ENCODE peak calls at places on chromosomes 2 and 18, in seven cellular contexts. W is GM20000; M is GM12891; U is H54; H is posterior cingulate gyrus; Y is stimulated activated naive CD8-positive, alpha-beta T cell treated with anti-CD3 and anti-CD28 coated beads, Interleukin-15, Interleukin-2, amounts not matched to agents 100 U/mL and 50 U/mL, for 24 hours; D is fibroblast of pulmonary artery. S is an unnamed sample.

GRCh38 chr2:181656450-181657261 is at the start of gene CERKL:
- DNase-seq in W (peak), M (peak), U (peak), H (peak), Y (peak), D (peak), S (no peak)

GRCh38 chr18:78892721-78893120 is 86.9 kb upstream of the SALL3 start:
- DNase-seq in W (no peak), M (no peak), U (no peak), H (no peak), Y (no peak), D (no peak), S (no peak)

GRCh38 chr2:98509542-98510321 is 65.1 kb downstream of the INPP4A start:
- DNase-seq in W (no peak), M (no peak), U (no peak), H (no peak), Y (no peak), D (no peak), S (no peak)

GRCh38 chr2:111246620-111247061 is 125.9 kb downstream of the BCL2L11 start:
- DNase-seq in W (no peak), M (no peak), U (no peak), H (no peak), Y (no peak), D (no peak), S (peak)

GRCh38 chr18:61496374-61496773 is 163.1 kb downstream of the CDH20 start:
- DNase-seq in W (no peak), M (no peak), U (no peak), H (no peak), Y (no peak), D (no peak), S (no peak)

GRCh38 chr2:206970589-206971375 is 31.5 kb downstream of the CPO start:
- DNase-seq in W (no peak), M (no peak), U (no peak), H (no peak), Y (no peak), D (no peak), S (no peak)

GRCh38 chr2:230496891-230497290 is 80.9 kb downstream of the SP100 start:
- DNase-seq in W (peak), M (no peak), U (no peak), H (no peak), Y (no peak), D (no peak), S (no peak)

GRCh38 chr2:101120124-101120996 is 30.8 kb downstream of the TBC1D8 start:
- DNase-seq in W (no peak), M (no peak), U (no peak), H (no peak), Y (peak), D (peak), S (peak)

GRCh38 chr2:152558174-152559091 is 158.8 kb downstream of the PRPF40A start:
- DNase-seq in W (no peak), M (no peak), U (no peak), H (no peak), Y (no peak), D (peak), S (peak)

GRCh38 chr2:174835797-174836255 is 71.6 kb upstream of the CHRNA1 start:
- DNase-seq in W (peak), M (no peak), U (no peak), H (no peak), Y (peak), D (peak), S (peak)

GRCh38 chr18:73842795-73843394 is 304.7 kb downstream of the FBXO15 start:
- DNase-seq in W (peak), M (peak), U (no peak), H (peak), Y (peak), D (peak), S (peak)

GRCh38 chr2:239928457-239929350 is 96.4 kb downstream of the NDUFA10 start:
- DNase-seq in W (no peak), M (no peak), U (no peak), H (peak), Y (no peak), D (no peak), S (no peak)

GRCh38 chr18:75340206-75340605 is 87.3 kb downstream of the SMIM21 start:
- DNase-seq in W (no peak), M (no peak), U (no peak), H (no peak), Y (no peak), D (no peak), S (no peak)

GRCh38 chr18:50814387-50814786 is 5.4 kb downstream of the MRO start:
- DNase-seq in W (no peak), M (no peak), U (no peak), H (no peak), Y (no peak), D (no peak), S (no peak)

GRCh38 chr2:26193578-26194231 is 20.8 kb downstream of the GAREM2 start:
- DNase-seq in W (no peak), M (no peak), U (no peak), H (no peak), Y (no peak), D (no peak), S (no peak)

GRCh38 chr2:68466361-68466777 is 725 bp downstream of the FBXO48 start:
- DNase-seq in W (peak), M (no peak), U (no peak), H (peak), Y (peak), D (peak), S (peak)

GRCh38 chr2:199928626-199929025 is 17.5 kb downstream of the C2orf69 start:
- DNase-seq in W (no peak), M (no peak), U (no peak), H (no peak), Y (no peak), D (no peak), S (no peak)

GRCh38 chr2:241410739-241411176 is 54.7 kb downstream of the FARP2 start:
- DNase-seq in W (no peak), M (no peak), U (peak), H (no peak), Y (no peak), D (peak), S (peak)

S was measured in fibroblast of mammary gland.